ENCODE peak calls at places on chromosome 5, in ten cellular contexts. H is endothelial cell; K is A172; P is HCEC 1CT; O is colonic mucosa; U is KG1; I is DMS53; A is naive thymus-derived CD8-positive, alpha-beta T cell; R is activated CD4-positive, alpha-beta T cell treated with anti-CD3 and anti-CD28 coated beads, Interleukin-2, amount 50 U/mL, for 1 hour; E is hepatic stellate cell. Q is an unnamed sample.

GRCh38 chr5:150672237-150672883 is 11.3 kb downstream of the MYOZ3 start:
- DNase-seq in H (peak), K (no peak), P (no peak), O (peak), U (peak), I (peak), A (no peak), R (peak), E (no peak), Q (no peak)

GRCh38 chr5:169629847-169630548 is 7.1 kb upstream of the DOCK2 start:
- DNase-seq in H (no peak), K (peak), P (peak), O (no peak), U (no peak), I (peak), A (no peak), R (no peak), E (peak), Q (peak)

GRCh38 chr5:24547127-24547526 is 97.7 kb downstream of the CDH10 start:
- DNase-seq in H (no peak), K (no peak), P (no peak), O (no peak), U (no peak), I (peak), A (no peak), R (no peak), E (no peak), Q (no peak)

GRCh38 chr5:78611161-78611605 is 37.4 kb downstream of the LHFPL2 start:
- DNase-seq in H (peak), K (peak), P (peak), O (no peak), U (no peak), I (no peak), A (no peak), R (no peak), E (no peak), Q (peak)

GRCh38 chr5:14009575-14009974 is 65.1 kb upstream of the DNAH5 start:
- DNase-seq in H (no peak), K (no peak), P (peak), O (no peak), U (no peak), I (peak), A (no peak), R (no peak), E (no peak), Q (peak)

GRCh38 chr5:80491296-80491695 is 3.4 kb downstream of the FAM151B start:
- DNase-seq in H (no peak), K (no peak), P (no peak), O (no peak), U (no peak), I (no peak), A (no peak), R (no peak), E (no peak), Q (no peak)

GRCh38 chr5:142063878-142064331 is 44.7 kb upstream of the NDFIP1 start:
- DNase-seq in H (peak), K (peak), P (peak), O (peak), U (no peak), I (no peak), A (peak), R (peak), E (peak), Q (peak)

GRCh38 chr5:122963305-122963704 is 73.2 kb downstream of the PPIC start:
- DNase-seq in H (no peak), K (no peak), P (no peak), O (no peak), U (no peak), I (no peak), A (no peak), R (no peak), E (no peak), Q (no peak)

GRCh38 chr5:83570916-83571315 is 99.4 kb downstream of the VCAN start:
- DNase-seq in H (no peak), K (no peak), P (no peak), O (no peak), U (no peak), I (no peak), A (no peak), R (no peak), E (no peak), Q (peak)

GRCh38 chr5:7983433-7983832 is 114.5 kb downstream of the MTRR start:
- DNase-seq in H (no peak), K (no peak), P (no peak), O (no peak), U (no peak), I (no peak), A (no peak), R (no peak), E (no peak), Q (no peak)

GRCh38 chr5:112637343-112637742 is 100.3 kb upstream of the APC start:
- DNase-seq in H (no peak), K (no peak), P (no peak), O (no peak), U (no peak), I (no peak), A (no peak), R (no peak), E (no peak), Q (no peak)

GRCh38 chr5:138107213-138107612 is 23.4 kb downstream of the WNT8A start:
- DNase-seq in H (no peak), K (no peak), P (no peak), O (no peak), U (no peak), I (no peak), A (no peak), R (no peak), E (no peak), Q (no peak)

GRCh38 chr5:150619359-150620230 is 20.9 kb upstream of the SYNPO start:
- DNase-seq in H (no peak), K (no peak), P (no peak), O (no peak), U (no peak), I (no peak), A (no peak), R (no peak), E (no peak), Q (peak)

GRCh38 chr5:73104326-73104725 is 16.0 kb upstream of the TMEM171 start:
- DNase-seq in H (no peak), K (no peak), P (no peak), O (no peak), U (no peak), I (no peak), A (no peak), R (no peak), E (no peak), Q (no peak)

GRCh38 chr5:95284512-95285405 is at the start of gene MCTP1:
- DNase-seq in H (peak), K (peak), P (no peak), O (no peak), U (no peak), I (peak), A (no peak), R (no peak), E (peak), Q (no peak)

GRCh38 chr5:1468247-1468612 is 23.0 kb upstream of the SLC6A3 start:
- DNase-seq in H (peak), K (no peak), P (no peak), O (peak), U (no peak), I (peak), A (peak), R (peak), E (peak), Q (no peak)

GRCh38 chr5:96868603-96869371 is 7.5 kb upstream of the ERAP2 start:
- DNase-seq in H (peak), K (peak), P (peak), O (no peak), U (no peak), I (peak), A (no peak), R (no peak), E (peak), Q (peak)

GRCh38 chr5:142432369-142432863 is 107.6 kb upstream of the SPRY4 start:
- DNase-seq in H (no peak), K (no peak), P (no peak), O (peak), U (no peak), I (peak), A (no peak), R (peak), E (no peak), Q (no peak)

GRCh38 chr5:167608708-167609272 is 682.7 kb upstream of the WWC1 start:
- DNase-seq in H (no peak), K (no peak), P (no peak), O (no peak), U (no peak), I (no peak), A (no peak), R (no peak), E (no peak), Q (no peak)

GRCh38 chr5:160843240-160843639 is 8.8 kb downstream of the ATP10B start:
- DNase-seq in H (no peak), K (no peak), P (no peak), O (no peak), U (no peak), I (peak), A (no peak), R (no peak), E (no peak), Q (no peak)

GRCh38 chr5:124277767-124278536 is 468.5 kb downstream of the ZNF608 start:
- DNase-seq in H (no peak), K (no peak), P (no peak), O (no peak), U (no peak), I (no peak), A (no peak), R (no peak), E (no peak), Q (no peak)

GRCh38 chr5:139787257-139787567 is 8.4 kb upstream of the PSD2 start:
- DNase-seq in H (no peak), K (no peak), P (no peak), O (no peak), U (no peak), I (no peak), A (no peak), R (no peak), E (no peak), Q (no peak)

GRCh38 chr5:100777680-100778281 is 125.3 kb downstream of the ST8SIA4 start:
- DNase-seq in H (no peak), K (peak), P (peak), O (peak), U (no peak), I (peak), A (no peak), R (no peak), E (peak), Q (peak)

GRCh38 chr5:144002866-144003265 is 167.6 kb downstream of the YIPF5 start:
- DNase-seq in H (no peak), K (no peak), P (no peak), O (no peak), U (no peak), I (no peak), A (no peak), R (no peak), E (no peak), Q (no peak)

GRCh38 chr5:169367861-169368260 is 66.9 kb upstream of the SLIT3 start:
- DNase-seq in H (no peak), K (no peak), P (peak), O (no peak), U (no peak), I (no peak), A (no peak), R (no peak), E (no peak), Q (no peak)

GRCh38 chr5:147482426-147483196 is 27.3 kb downstream of the DPYSL3 start:
- DNase-seq in H (no peak), K (no peak), P (no peak), O (no peak), U (no peak), I (peak), A (no peak), R (no peak), E (no peak), Q (no peak)

GRCh38 chr5:107047048-107047447 is 623.7 kb downstream of the EFNA5 start:
- DNase-seq in H (no peak), K (no peak), P (no peak), O (no peak), U (no peak), I (no peak), A (no peak), R (no peak), E (no peak), Q (no peak)

GRCh38 chr5:14193496-14193895 is 50.4 kb downstream of the TRIO start:
- DNase-seq in H (no peak), K (no peak), P (peak), O (no peak), U (no peak), I (no peak), A (no peak), R (no peak), E (no peak), Q (no peak)